ENCODE peak calls at places on chromosome 22, in four cellular contexts. One of them, this sample, is unnamed.

GRCh38 chr22:44155115-44155514 is 25.6 kb upstream of the PARVG start:
- DNase-seq in H1: no peak
- DNase-seq in K562: no peak
- DNase-seq in HepG2: no peak
- DNase-seq in this sample: no peak

GRCh38 chr22:24411256-24412004 is 16.0 kb upstream of the ADORA2A start:
- DNase-seq in H1: no peak
- DNase-seq in K562: no peak
- DNase-seq in HepG2: no peak
- DNase-seq in this sample: no peak

GRCh38 chr22:38927033-38927789 is 30.2 kb upstream of the APOBEC3A start:
- DNase-seq in H1: peak
- DNase-seq in K562: peak
- DNase-seq in HepG2: no peak
- DNase-seq in this sample: peak

GRCh38 chr22:46436595-46437163 is 100.7 kb downstream of the CELSR1 start:
- DNase-seq in H1: no peak
- DNase-seq in K562: no peak
- DNase-seq in HepG2: no peak
- DNase-seq in this sample: no peak

GRCh38 chr22:35409783-35410662 is 10.1 kb downstream of the MCM5 start:
- DNase-seq in H1: no peak
- DNase-seq in K562: no peak
- DNase-seq in HepG2: no peak
- DNase-seq in this sample: no peak

GRCh38 chr22:41841085-41841712 is 8.3 kb downstream of the SREBF2 start:
- DNase-seq in H1: no peak
- DNase-seq in K562: no peak
- DNase-seq in HepG2: peak
- DNase-seq in this sample: no peak

GRCh38 chr22:26892401-26893033 is 235.1 kb downstream of the MIAT start:
- DNase-seq in H1: peak
- DNase-seq in K562: no peak
- DNase-seq in HepG2: no peak
- DNase-seq in this sample: no peak

GRCh38 chr22:41528938-41529561 is 15.2 kb downstream of the POLR3H start:
- DNase-seq in H1: no peak
- DNase-seq in K562: no peak
- DNase-seq in HepG2: peak
- DNase-seq in this sample: no peak

GRCh38 chr22:34986461-34986977 is 79.4 kb upstream of the ISX start:
- DNase-seq in H1: no peak
- DNase-seq in K562: no peak
- DNase-seq in HepG2: no peak
- DNase-seq in this sample: no peak

GRCh38 chr22:44389926-44390925 is 77.5 kb upstream of the SHISAL1 start:
- DNase-seq in H1: no peak
- DNase-seq in K562: no peak
- DNase-seq in HepG2: no peak
- DNase-seq in this sample: peak

GRCh38 chr22:27690596-27690995 is 111.0 kb downstream of the MN1 start:
- DNase-seq in H1: no peak
- DNase-seq in K562: no peak
- DNase-seq in HepG2: no peak
- DNase-seq in this sample: no peak

GRCh38 chr22:29167032-29167911 is 38.4 kb upstream of the EMID1 start:
- DNase-seq in H1: no peak
- DNase-seq in K562: no peak
- DNase-seq in HepG2: no peak
- DNase-seq in this sample: no peak

GRCh38 chr22:46430961-46431838 is 95.7 kb downstream of the TRMU start:
- DNase-seq in H1: no peak
- DNase-seq in K562: no peak
- DNase-seq in HepG2: peak
- DNase-seq in this sample: no peak

GRCh38 chr22:40128989-40129388 is 48.7 kb upstream of the TNRC6B start:
- DNase-seq in H1: no peak
- DNase-seq in K562: no peak
- DNase-seq in HepG2: no peak
- DNase-seq in this sample: no peak

GRCh38 chr22:47615051-47615450 is 852.6 kb downstream of the TBC1D22A start:
- DNase-seq in H1: no peak
- DNase-seq in K562: no peak
- DNase-seq in HepG2: no peak
- DNase-seq in this sample: no peak

GRCh38 chr22:26576026-26576680 is 13.8 kb downstream of the TPST2 start:
- DNase-seq in H1: no peak
- DNase-seq in K562: no peak
- DNase-seq in HepG2: no peak
- DNase-seq in this sample: no peak

GRCh38 chr22:17972385-17973181 is 51.8 kb downstream of the MICAL3 start:
- DNase-seq in H1: no peak
- DNase-seq in K562: no peak
- DNase-seq in HepG2: peak
- DNase-seq in this sample: no peak

GRCh38 chr22:18067121-18067520 is 10.7 kb upstream of the PEX26 start:
- DNase-seq in H1: no peak
- DNase-seq in K562: no peak
- DNase-seq in HepG2: no peak
- DNase-seq in this sample: no peak

GRCh38 chr22:35177811-35178210 is 79.5 kb upstream of the HMGXB4 start:
- DNase-seq in H1: no peak
- DNase-seq in K562: no peak
- DNase-seq in HepG2: no peak
- DNase-seq in this sample: peak

GRCh38 chr22:39142088-39142667 is 10.3 kb downstream of the CBX7 start:
- DNase-seq in H1: no peak
- DNase-seq in K562: no peak
- DNase-seq in HepG2: no peak
- DNase-seq in this sample: no peak

GRCh38 chr22:39283312-39284141 is 35.9 kb downstream of the RPL3 start:
- DNase-seq in H1: no peak
- DNase-seq in K562: peak
- DNase-seq in HepG2: peak
- DNase-seq in this sample: no peak

GRCh38 chr22:33919591-33920501 is at the start of gene LARGE1:
- DNase-seq in H1: peak
- DNase-seq in K562: peak
- DNase-seq in HepG2: peak
- DNase-seq in this sample: peak

GRCh38 chr22:21791635-21792625 is 56.3 kb upstream of the YPEL1 start:
- DNase-seq in H1: no peak
- DNase-seq in K562: peak
- DNase-seq in HepG2: no peak
- DNase-seq in this sample: no peak

GRCh38 chr22:24088796-24089195 is 77.7 kb downstream of the CABIN1 start:
- DNase-seq in H1: no peak
- DNase-seq in K562: no peak
- DNase-seq in HepG2: no peak
- DNase-seq in this sample: no peak

GRCh38 chr22:29773233-29773632 is 6.1 kb downstream of the UQCR10 start:
- DNase-seq in H1: no peak
- DNase-seq in K562: no peak
- DNase-seq in HepG2: no peak
- DNase-seq in this sample: no peak

GRCh38 chr22:39225591-39225990 is 19.2 kb downstream of the PDGFB start:
- DNase-seq in H1: no peak
- DNase-seq in K562: no peak
- DNase-seq in HepG2: no peak
- DNase-seq in this sample: no peak

GRCh38 chr22:17872491-17872890 is 98.2 kb upstream of the BID start:
- DNase-seq in H1: no peak
- DNase-seq in K562: no peak
- DNase-seq in HepG2: no peak
- DNase-seq in this sample: no peak

GRCh38 chr22:31346255-31346732 is at the start of gene PATZ1:
- DNase-seq in H1: no peak
- DNase-seq in K562: peak
- DNase-seq in HepG2: peak
- DNase-seq in this sample: peak

GRCh38 chr22:46537221-46537945 is at the start of gene CELSR1:
- DNase-seq in H1: peak
- DNase-seq in K562: no peak
- DNase-seq in HepG2: no peak
- DNase-seq in this sample: peak

GRCh38 chr22:21041937-21042336 is 3.8 kb upstream of the LRRC74B start:
- DNase-seq in H1: no peak
- DNase-seq in K562: no peak
- DNase-seq in HepG2: no peak
- DNase-seq in this sample: no peak

GRCh38 chr22:32628626-32629587 is 154.3 kb downstream of the FBXO7 start:
- DNase-seq in H1: no peak
- DNase-seq in K562: no peak
- DNase-seq in HepG2: peak
- DNase-seq in this sample: no peak

GRCh38 chr22:43004362-43005035 is 10.4 kb downstream of the PACSIN2 start:
- DNase-seq in H1: no peak
- DNase-seq in K562: no peak
- DNase-seq in HepG2: peak
- DNase-seq in this sample: no peak

GRCh38 chr22:40238425-40239344 is 61.0 kb downstream of the TNRC6B start:
- DNase-seq in H1: no peak
- DNase-seq in K562: no peak
- DNase-seq in HepG2: no peak
- DNase-seq in this sample: no peak

GRCh38 chr22:44129614-44129976 is 51.1 kb upstream of the PARVG start:
- DNase-seq in H1: no peak
- DNase-seq in K562: peak
- DNase-seq in HepG2: no peak
- DNase-seq in this sample: no peak

DNA sequence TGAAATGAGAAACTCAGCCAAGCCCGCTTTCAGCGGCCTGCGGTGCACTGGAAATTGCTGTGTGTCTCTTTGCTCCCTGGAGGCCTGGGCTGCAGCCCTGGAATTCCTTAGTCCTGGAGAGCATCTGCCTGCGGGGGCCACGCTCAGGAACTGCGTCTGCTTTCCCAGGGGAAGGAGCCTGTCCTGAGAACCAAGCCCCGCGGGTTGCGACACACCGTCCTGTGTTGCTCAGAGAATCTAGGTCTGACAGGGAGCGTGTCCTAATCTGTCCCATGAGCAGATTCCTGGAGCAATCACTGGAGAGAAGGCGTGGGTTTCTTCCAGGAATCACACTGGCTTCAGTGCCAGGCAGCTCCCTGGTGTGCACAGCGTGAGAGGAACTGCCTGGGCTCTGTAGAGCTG is 708.1 kb downstream of the BRD1 start:
- DNase-seq in H1: no peak
- DNase-seq in K562: no peak
- DNase-seq in HepG2: no peak
- DNase-seq in this sample: peak
- TF ChIP-seq ATF3 in H1: no peak
- TF ChIP-seq ATF3 in K562: no peak
- TF ChIP-seq ATF3 in HepG2: no peak
- TF ChIP-seq ATF3 in this sample: no peak

DNA sequence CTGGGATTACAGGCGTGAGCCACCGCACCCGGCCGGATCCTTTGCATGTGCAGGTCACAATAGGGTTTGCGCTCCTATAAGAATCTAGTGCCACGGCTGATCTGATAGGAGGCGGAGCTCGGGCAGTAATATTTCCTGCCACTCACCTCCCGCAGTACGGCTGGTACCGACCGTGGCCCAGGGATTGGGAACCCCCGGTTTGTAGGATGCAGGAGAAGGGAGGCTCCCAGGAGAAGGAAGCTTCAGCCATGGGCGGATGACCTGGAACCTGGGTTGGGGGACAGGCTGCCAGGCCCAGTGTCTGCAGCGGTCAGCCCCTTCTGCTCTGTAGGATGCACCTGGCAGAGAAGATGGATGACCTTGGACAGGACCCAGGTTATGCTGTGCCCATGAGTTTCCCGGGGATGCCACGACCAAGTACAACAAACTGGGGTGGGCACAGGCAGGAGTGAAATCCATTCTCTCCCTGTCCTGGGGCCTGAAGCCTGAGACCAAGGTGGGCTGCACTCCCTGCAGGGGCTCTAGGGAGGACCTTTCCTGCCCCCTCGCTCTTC is 818.9 kb downstream of the BRD1 start:
- DNase-seq in H1: peak
- DNase-seq in K562: no peak
- DNase-seq in HepG2: no peak
- DNase-seq in this sample: no peak
- TF ChIP-seq JUN in H1: no peak
- TF ChIP-seq JUN in K562: no peak
- TF ChIP-seq JUN in HepG2: no peak
- TF ChIP-seq JUN in this sample: no peak

GRCh38 chr22:45425101-45425500 is 11.6 kb downstream of the RIBC2 start:
- DNase-seq in H1: no peak
- DNase-seq in K562: no peak
- DNase-seq in HepG2: no peak
- DNase-seq in this sample: no peak
- TF ChIP-seq ATF3 in H1: no peak
- TF ChIP-seq ATF3 in K562: no peak
- TF ChIP-seq ATF3 in HepG2: no peak
- TF ChIP-seq ATF3 in this sample: no peak

GRCh38 chr22:22917377-22917776 is 29.8 kb downstream of the IGLL5 start:
- DNase-seq in H1: no peak
- DNase-seq in K562: peak
- DNase-seq in HepG2: no peak
- DNase-seq in this sample: no peak

GRCh38 chr22:22914726-22915669 is 27.4 kb downstream of the IGLL5 start:
- DNase-seq in H1: no peak
- DNase-seq in K562: no peak
- DNase-seq in HepG2: no peak
- DNase-seq in this sample: no peak

GRCh38 chr22:22916952-22917290 is 29.3 kb downstream of the IGLL5 start:
- DNase-seq in H1: no peak
- DNase-seq in K562: no peak
- DNase-seq in HepG2: no peak
- DNase-seq in this sample: no peak

GRCh38 chr22:22915670-22916035 is 28.0 kb downstream of the IGLL5 start:
- DNase-seq in H1: no peak
- DNase-seq in K562: no peak
- DNase-seq in HepG2: no peak
- DNase-seq in this sample: no peak

GRCh38 chr22:22916215-22916951 is 28.8 kb downstream of the IGLL5 start:
- DNase-seq in H1: no peak
- DNase-seq in K562: no peak
- DNase-seq in HepG2: peak
- DNase-seq in this sample: no peak
- TF ChIP-seq JUN in H1: no peak
- TF ChIP-seq JUN in K562: no peak
- TF ChIP-seq JUN in HepG2: no peak
- TF ChIP-seq JUN in this sample: no peak

This sample was measured in WTC11.